ENCODE peak calls at places on chromosomes 11 and 22, in four cellular contexts. One of them, this sample, is unnamed.

GRCh38 chr11:118870396-118871343 is 13.0 kb upstream of the CXCR5 start:
- DNase-seq in GM13976: peak; percentile 67
- DNase-seq in bronchial epithelial cell: no peak
- DNase-seq in heart right ventricle: peak; percentile 40
- DNase-seq in this sample: no peak

GRCh38 chr11:28757725-28758515 is 649.7 kb downstream of the METTL15 start:
- DNase-seq in GM13976: no peak
- DNase-seq in bronchial epithelial cell: peak; percentile 70
- DNase-seq in heart right ventricle: no peak
- DNase-seq in this sample: no peak

GRCh38 chr22:27507935-27508504 is 293.5 kb downstream of the MN1 start:
- DNase-seq in GM13976: no peak
- DNase-seq in bronchial epithelial cell: peak; percentile 73
- DNase-seq in heart right ventricle: no peak
- DNase-seq in this sample: no peak

GRCh38 chr11:69970785-69971535 is 107.2 kb upstream of the ANO1 start:
- DNase-seq in GM13976: no peak
- DNase-seq in bronchial epithelial cell: no peak
- DNase-seq in heart right ventricle: no peak
- DNase-seq in this sample: no peak

GRCh38 chr22:45785458-45785857 is 113.8 kb downstream of the ATXN10 start:
- DNase-seq in GM13976: no peak
- DNase-seq in bronchial epithelial cell: peak; percentile 90
- DNase-seq in heart right ventricle: no peak
- DNase-seq in this sample: no peak

GRCh38 chr11:95156916-95157568 is 67.4 kb downstream of the ENDOD1 start:
- DNase-seq in GM13976: no peak
- DNase-seq in bronchial epithelial cell: no peak
- DNase-seq in heart right ventricle: no peak
- DNase-seq in this sample: no peak

GRCh38 chr11:125348704-125349635 is 147.1 kb downstream of the FEZ1 start:
- DNase-seq in GM13976: peak; percentile 79
- DNase-seq in bronchial epithelial cell: no peak
- DNase-seq in heart right ventricle: peak; percentile 65
- DNase-seq in this sample: peak; percentile 84

GRCh38 chr22:38246692-38247091 is 26.1 kb downstream of the TMEM184B start:
- DNase-seq in GM13976: no peak
- DNase-seq in bronchial epithelial cell: no peak
- DNase-seq in heart right ventricle: peak; percentile 67
- DNase-seq in this sample: no peak

GRCh38 chr11:69352715-69353325 is 58.9 kb downstream of the MYEOV start:
- DNase-seq in GM13976: peak; percentile 15
- DNase-seq in bronchial epithelial cell: peak; percentile 97
- DNase-seq in heart right ventricle: no peak
- DNase-seq in this sample: no peak

GRCh38 chr11:122453586-122453985 is 201.9 kb upstream of the UBASH3B start:
- DNase-seq in GM13976: no peak
- DNase-seq in bronchial epithelial cell: no peak
- DNase-seq in heart right ventricle: no peak
- DNase-seq in this sample: no peak

GRCh38 chr11:31160504-31161422 is 208.8 kb downstream of the DCDC1 start:
- DNase-seq in GM13976: no peak
- DNase-seq in bronchial epithelial cell: peak; percentile 23
- DNase-seq in heart right ventricle: no peak
- DNase-seq in this sample: no peak

DNA sequence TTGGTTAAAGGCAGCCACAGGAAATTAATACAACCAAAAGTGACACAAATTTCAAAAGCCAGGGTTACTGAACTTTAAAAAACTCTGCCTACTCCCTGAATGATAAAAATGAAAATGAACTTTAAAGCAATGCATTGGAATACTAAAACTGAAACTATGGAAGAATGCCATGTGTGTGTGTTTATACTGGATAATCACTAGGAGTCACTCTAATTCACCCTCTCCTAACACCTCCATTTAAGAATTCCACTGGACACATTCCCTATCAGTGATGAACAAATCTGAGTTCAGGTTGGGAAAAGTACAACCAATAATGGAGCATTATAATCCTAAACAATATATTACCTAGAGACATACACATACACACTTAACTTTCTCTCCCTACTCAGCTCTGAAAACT is 27.5 kb upstream of the PLAAT3 start:
- DNase-seq in GM13976: no peak
- DNase-seq in bronchial epithelial cell: no peak
- DNase-seq in heart right ventricle: no peak
- DNase-seq in this sample: no peak
- TF ChIP-seq CTCF in GM13976: no peak
- TF ChIP-seq CTCF in bronchial epithelial cell: peak; percentile 11
- TF ChIP-seq CTCF in heart right ventricle: no peak
- TF ChIP-seq CTCF in this sample: no peak

GRCh38 chr11:86940122-86940777 is 14.9 kb downstream of the FZD4 start:
- DNase-seq in GM13976: no peak
- DNase-seq in bronchial epithelial cell: peak; percentile 35
- DNase-seq in heart right ventricle: peak; percentile 39
- DNase-seq in this sample: no peak
- TF ChIP-seq CTCF in GM13976: no peak
- TF ChIP-seq CTCF in bronchial epithelial cell: no peak
- TF ChIP-seq CTCF in heart right ventricle: no peak
- TF ChIP-seq CTCF in this sample: no peak

GRCh38 chr11:120139316-120140069 is 1.6 kb upstream of the TRIM29 start:
- DNase-seq in GM13976: peak; percentile 9
- DNase-seq in bronchial epithelial cell: no peak
- DNase-seq in heart right ventricle: no peak
- DNase-seq in this sample: peak; percentile 52
- TF ChIP-seq CTCF in GM13976: no peak
- TF ChIP-seq CTCF in bronchial epithelial cell: no peak
- TF ChIP-seq CTCF in heart right ventricle: no peak
- TF ChIP-seq CTCF in this sample: no peak

DNA sequence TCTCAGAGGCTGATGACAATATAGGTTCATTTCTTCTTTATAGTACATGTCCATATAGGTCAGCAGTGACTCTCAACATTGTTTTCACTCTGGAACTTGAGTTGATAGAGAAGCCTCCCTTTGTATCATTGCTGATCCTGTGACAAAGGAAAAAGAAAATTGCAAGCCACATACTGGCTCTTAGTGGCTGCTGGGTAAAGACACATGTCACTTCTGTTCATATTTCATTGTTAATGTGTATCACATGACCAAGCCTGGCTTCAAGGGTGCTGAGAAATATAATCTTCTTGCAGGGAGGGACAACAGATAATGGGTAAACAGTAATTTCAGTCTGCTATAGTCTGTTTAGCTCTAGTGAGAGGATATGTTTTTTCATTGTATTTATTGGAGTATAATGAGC is 173.3 kb downstream of the PGR start:
- DNase-seq in GM13976: no peak
- DNase-seq in bronchial epithelial cell: no peak
- DNase-seq in heart right ventricle: no peak
- DNase-seq in this sample: no peak
- TF ChIP-seq CTCF in GM13976: no peak
- TF ChIP-seq CTCF in bronchial epithelial cell: no peak
- TF ChIP-seq CTCF in heart right ventricle: no peak
- TF ChIP-seq CTCF in this sample: no peak

GRCh38 chr11:73284106-73284505 is 12.0 kb downstream of the P2RY6 start:
- DNase-seq in GM13976: no peak
- DNase-seq in bronchial epithelial cell: no peak
- DNase-seq in heart right ventricle: no peak
- DNase-seq in this sample: no peak
- TF ChIP-seq CTCF in GM13976: no peak
- TF ChIP-seq CTCF in bronchial epithelial cell: no peak
- TF ChIP-seq CTCF in heart right ventricle: no peak
- TF ChIP-seq CTCF in this sample: no peak

GRCh38 chr22:49215840-49216239 is 611.8 kb downstream of the BRD1 start:
- DNase-seq in GM13976: no peak
- DNase-seq in bronchial epithelial cell: no peak
- DNase-seq in heart right ventricle: no peak
- DNase-seq in this sample: peak; percentile 11

GRCh38 chr22:49212002-49212401 is 615.7 kb downstream of the BRD1 start:
- DNase-seq in GM13976: no peak
- DNase-seq in bronchial epithelial cell: no peak
- DNase-seq in heart right ventricle: no peak
- DNase-seq in this sample: peak; percentile 39

GRCh38 chr22:49214976-49215375 is 612.7 kb downstream of the BRD1 start:
- DNase-seq in GM13976: no peak
- DNase-seq in bronchial epithelial cell: no peak
- DNase-seq in heart right ventricle: no peak
- DNase-seq in this sample: peak; percentile 50

GRCh38 chr22:49212466-49212865 is 615.2 kb downstream of the BRD1 start:
- DNase-seq in GM13976: no peak
- DNase-seq in bronchial epithelial cell: no peak
- DNase-seq in heart right ventricle: no peak
- DNase-seq in this sample: peak; percentile 53

GRCh38 chr22:49213731-49214352 is 613.8 kb downstream of the BRD1 start:
- DNase-seq in GM13976: no peak
- DNase-seq in bronchial epithelial cell: no peak
- DNase-seq in heart right ventricle: no peak
- DNase-seq in this sample: peak; percentile 37
- TF ChIP-seq CTCF in GM13976: no peak
- TF ChIP-seq CTCF in bronchial epithelial cell: no peak
- TF ChIP-seq CTCF in heart right ventricle: no peak
- TF ChIP-seq CTCF in this sample: no peak

DNA sequence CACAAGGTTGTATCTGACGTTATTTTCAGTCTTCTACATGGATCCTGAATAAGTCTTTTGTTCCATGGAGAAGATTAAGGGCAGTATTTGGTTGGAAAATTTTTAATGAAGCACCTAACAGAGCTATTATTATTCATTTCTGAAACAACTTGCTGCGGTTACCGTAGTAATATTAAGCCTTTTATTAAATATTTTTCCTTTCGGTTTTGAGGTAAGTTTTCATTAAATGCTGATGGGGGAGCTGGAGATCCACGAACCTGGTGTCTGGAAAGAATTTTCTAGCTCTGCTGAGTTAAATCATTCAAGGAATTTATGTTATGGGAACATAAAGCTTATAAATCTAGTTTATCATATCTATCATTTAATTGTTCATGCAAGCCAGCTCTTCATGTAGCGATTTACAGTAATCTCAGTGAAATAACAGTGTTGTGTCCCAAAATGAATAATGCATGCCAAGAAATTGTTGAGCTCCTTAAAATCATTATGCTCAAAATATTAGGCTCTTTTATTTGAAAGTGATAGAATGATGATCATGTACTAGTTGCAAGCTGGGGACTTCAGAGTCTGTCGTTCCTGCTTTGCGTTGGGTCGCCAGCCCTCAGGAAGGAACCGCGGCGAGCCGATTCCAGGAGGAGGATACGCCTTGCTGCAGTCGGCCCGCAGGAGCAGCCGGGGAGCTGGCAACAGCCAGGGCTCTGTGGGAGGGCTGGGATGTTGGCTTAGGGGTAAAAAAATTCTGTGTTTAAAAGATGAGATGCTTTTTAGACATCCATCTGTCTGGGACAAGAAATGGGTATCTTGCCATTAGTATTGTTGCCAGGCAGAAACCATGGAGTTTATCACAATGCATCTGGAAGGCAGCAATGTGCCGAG is 83.1 kb downstream of the TBC1D22A start:
- DNase-seq in GM13976: no peak
- DNase-seq in bronchial epithelial cell: no peak
- DNase-seq in heart right ventricle: no peak
- DNase-seq in this sample: no peak
- TF ChIP-seq CTCF in GM13976: no peak
- TF ChIP-seq CTCF in bronchial epithelial cell: no peak
- TF ChIP-seq CTCF in heart right ventricle: peak; percentile 47
- TF ChIP-seq CTCF in this sample: peak; percentile 69